ENCODE peak calls at places on chromosomes 13 and 19, in four cellular contexts. S is transverse colon, U is colonic mucosa, L is heart right ventricle. T is an unnamed sample. For H3K4me1, the result is how much of the 10 kb centered on the place peaks cover.

GRCh38 chr13:107864543-107865460 is 350.5 kb downstream of the LIG4 start:
- DNase-seq in S (no peak), U (no peak), L (no peak), T (no peak)

GRCh38 chr19:16062789-16063188 is 13.5 kb upstream of the TPM4 start:
- DNase-seq in S (peak), U (peak), L (peak), T (peak)

GRCh38 chr13:27450921-27451461 is 627 bp upstream of the MTIF3 start:
- DNase-seq in S (peak), U (peak), L (peak), T (peak)

GRCh38 chr19:40279120-40279551 is 6.0 kb downstream of the AKT2 start:
- DNase-seq in S (peak), U (peak), L (peak), T (peak)

GRCh38 chr13:44140146-44140545 is 233.5 kb upstream of the SERP2 start:
- DNase-seq in S (peak), U (peak), L (no peak), T (no peak)

GRCh38 chr19:10767726-10768125 is 49.8 kb downstream of the DNM2 start:
- DNase-seq in S (no peak), U (no peak), L (no peak), T (no peak)

GRCh38 chr19:52535831-52536800 is 8.6 kb downstream of the ZNF808 start:
- DNase-seq in S (peak), U (peak), L (peak), T (peak)

GRCh38 chr19:7905298-7905697 is 1.6 kb downstream of the MAP2K7 start:
- DNase-seq in S (peak), U (no peak), L (no peak), T (no peak)

GRCh38 chr19:53131085-53131484 is 1.6 kb downstream of the ZNF415 start:
- DNase-seq in S (no peak), U (no peak), L (no peak), T (no peak)

GRCh38 chr19:53910170-53910518 is 1.1 kb downstream of the CACNG7 start:
- DNase-seq in S (no peak), U (no peak), L (no peak), T (no peak)

GRCh38 chr13:94210826-94211225 is 268.7 kb downstream of the DCT start:
- DNase-seq in S (no peak), U (no peak), L (no peak), T (no peak)

GRCh38 chr13:81393686-81394085 is 1052.8 kb upstream of the SPRY2 start:
- DNase-seq in S (no peak), U (peak), L (no peak), T (no peak)

GRCh38 chr13:84431646-84432045 is 549.4 kb upstream of the SLITRK1 start:
- DNase-seq in S (no peak), U (no peak), L (no peak), T (no peak)

GRCh38 chr13:29886446-29886845 is 36.0 kb upstream of the UBL3 start:
- DNase-seq in S (no peak), U (no peak), L (no peak), T (no peak)

GRCh38 chr13:114131581-114132418 is 623 bp downstream of the RASA3 start:
- DNase-seq in S (no peak), U (no peak), L (no peak), T (peak)

GRCh38 chr13:114043421-114044053 is 69.7 kb upstream of the C13orf46 start:
- DNase-seq in S (peak), U (no peak), L (no peak), T (peak)

GRCh38 chr13:57629391-57629804 is 2.1 kb upstream of the PCDH17 start:
- DNase-seq in S (no peak), U (no peak), L (peak), T (no peak)

GRCh38 chr13:113854238-113855011 is 9.5 kb downstream of the GAS6 start:
- DNase-seq in S (no peak), U (peak), L (no peak), T (peak)

GRCh38 chr19:19655051-19655594 is 8.4 kb downstream of the ATP13A1 start:
- DNase-seq in S (no peak), U (no peak), L (no peak), T (no peak)

GRCh38 chr13:100887729-100888151 is 213.1 kb upstream of the TMTC4 start:
- DNase-seq in S (no peak), U (no peak), L (no peak), T (no peak)

GRCh38 chr13:79659161-79659560 is 178.2 kb downstream of the NDFIP2 start:
- DNase-seq in S (no peak), U (no peak), L (peak), T (no peak)

GRCh38 chr13:43979492-43979891 is 99.8 kb downstream of the LACC1 start:
- DNase-seq in S (no peak), U (no peak), L (no peak), T (no peak)

DNA sequence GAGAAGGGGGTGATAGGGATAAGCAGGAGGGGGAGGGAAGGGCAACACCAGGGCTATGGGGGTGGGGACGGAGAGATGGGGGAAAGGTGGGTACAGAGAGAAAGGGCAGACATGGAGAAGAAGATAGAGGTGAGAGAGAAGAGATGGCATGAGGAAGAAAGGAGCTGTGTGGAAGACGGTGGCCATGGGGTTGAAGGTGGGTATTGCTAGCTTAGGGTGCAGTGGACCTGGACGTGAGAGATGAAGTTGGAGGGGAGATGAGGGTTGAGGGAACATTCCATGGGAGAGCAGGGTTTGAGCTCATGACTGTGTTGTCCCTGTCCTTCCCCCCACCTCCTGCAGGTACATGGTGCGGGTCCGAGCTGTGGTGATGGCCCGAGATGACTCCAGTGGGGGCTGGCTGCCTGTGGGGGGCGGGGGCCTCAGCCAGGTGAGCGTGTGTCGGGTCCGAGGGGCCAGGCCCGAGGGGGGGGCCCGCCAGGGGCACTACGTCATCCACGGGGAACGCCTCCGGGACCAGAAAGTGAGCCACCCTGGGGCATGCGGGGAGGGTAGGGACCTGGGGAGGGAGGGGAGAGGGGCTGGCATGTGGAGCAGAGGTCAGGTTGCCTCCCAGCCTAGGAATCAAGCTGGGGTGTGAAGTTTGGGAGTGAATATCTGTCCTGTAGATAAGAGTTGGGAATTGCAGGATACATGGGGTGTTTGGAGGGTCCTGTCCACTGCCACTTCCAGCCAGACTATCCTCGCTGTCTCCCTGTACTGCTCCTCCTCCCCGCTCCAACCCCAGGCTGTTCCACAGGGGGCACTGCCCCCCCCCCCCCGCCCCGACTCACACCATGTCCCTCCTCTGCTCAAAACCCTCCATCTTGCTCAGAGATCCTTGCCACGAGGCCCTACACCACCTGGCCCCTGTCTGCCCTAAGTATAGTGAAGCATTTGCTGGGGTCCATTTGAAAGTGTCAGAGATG is 1.7 kb downstream of the SPRED3 start:
- DNase-seq in S (no peak), U (no peak), L (no peak), T (no peak)
- H3K4me3 ChIP-seq in S (no peak), U (no peak), L (no peak), T (no peak)

GRCh38 chr19:47152205-47152604 is 21.6 kb downstream of the SAE1 start:
- DNase-seq in S (no peak), U (no peak), L (no peak), T (no peak)
- H3K4me1 ChIP-seq in S (half or more), U (under half), L (under half), T (under half)

GRCh38 chr13:73544175-73544574 is 485.4 kb downstream of the KLF5 start:
- DNase-seq in S (no peak), U (no peak), L (no peak), T (no peak)
- TF ChIP-seq CTCF in S (no peak), U (no peak), L (no peak), T (no peak)

DNA sequence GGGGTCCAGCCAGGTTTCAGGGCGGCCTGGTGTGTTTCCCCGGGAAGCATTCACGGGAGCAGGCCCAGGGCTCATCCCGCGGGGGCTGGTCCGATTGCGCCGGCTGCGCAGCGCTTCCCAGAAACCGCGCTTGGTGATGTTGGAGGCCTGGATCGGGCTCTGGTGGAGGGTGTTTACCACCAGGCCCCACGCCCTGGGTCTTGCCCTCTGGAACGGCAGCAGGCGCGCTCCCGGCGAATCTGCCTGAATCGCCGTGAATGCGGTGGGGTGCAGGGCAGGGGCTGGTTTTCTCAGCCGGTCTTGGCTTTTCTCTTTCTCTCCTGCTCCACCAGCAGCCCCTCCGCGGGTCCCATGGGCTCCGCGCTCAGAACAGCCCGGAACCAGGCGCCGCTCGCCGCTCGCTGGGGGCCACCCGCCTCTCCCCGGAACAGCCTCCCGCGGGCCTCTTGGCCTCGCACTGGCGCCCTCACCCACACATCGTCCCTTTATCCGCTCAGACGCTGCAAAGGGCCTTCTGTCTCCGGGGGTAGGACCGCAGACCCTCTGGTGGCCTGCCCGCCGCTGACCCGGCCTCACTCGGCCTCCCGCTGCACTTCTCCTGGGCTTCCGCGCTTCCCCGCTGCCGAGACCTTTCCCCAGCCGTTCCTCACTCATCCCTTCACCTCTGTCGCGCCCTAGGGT is 69.4 kb upstream of the GJB6 start:
- DNase-seq in S (no peak), U (no peak), L (peak), T (no peak)
- H3K4me3 ChIP-seq in S (no peak), U (no peak), L (peak), T (no peak)

GRCh38 chr19:1409204-1410005 is 2.0 kb downstream of the DAZAP1 start:
- DNase-seq in S (no peak), U (no peak), L (no peak), T (no peak)

GRCh38 chr19:1408300-1409203 is 1.2 kb downstream of the DAZAP1 start:
- DNase-seq in S (peak), U (peak), L (peak), T (peak)

GRCh38 chr19:1411255-1412191 is 4.1 kb downstream of the DAZAP1 start:
- DNase-seq in S (peak), U (no peak), L (peak), T (no peak)

GRCh38 chr19:1410789-1411188 is 3.4 kb downstream of the DAZAP1 start:
- DNase-seq in S (no peak), U (no peak), L (no peak), T (no peak)

DNA sequence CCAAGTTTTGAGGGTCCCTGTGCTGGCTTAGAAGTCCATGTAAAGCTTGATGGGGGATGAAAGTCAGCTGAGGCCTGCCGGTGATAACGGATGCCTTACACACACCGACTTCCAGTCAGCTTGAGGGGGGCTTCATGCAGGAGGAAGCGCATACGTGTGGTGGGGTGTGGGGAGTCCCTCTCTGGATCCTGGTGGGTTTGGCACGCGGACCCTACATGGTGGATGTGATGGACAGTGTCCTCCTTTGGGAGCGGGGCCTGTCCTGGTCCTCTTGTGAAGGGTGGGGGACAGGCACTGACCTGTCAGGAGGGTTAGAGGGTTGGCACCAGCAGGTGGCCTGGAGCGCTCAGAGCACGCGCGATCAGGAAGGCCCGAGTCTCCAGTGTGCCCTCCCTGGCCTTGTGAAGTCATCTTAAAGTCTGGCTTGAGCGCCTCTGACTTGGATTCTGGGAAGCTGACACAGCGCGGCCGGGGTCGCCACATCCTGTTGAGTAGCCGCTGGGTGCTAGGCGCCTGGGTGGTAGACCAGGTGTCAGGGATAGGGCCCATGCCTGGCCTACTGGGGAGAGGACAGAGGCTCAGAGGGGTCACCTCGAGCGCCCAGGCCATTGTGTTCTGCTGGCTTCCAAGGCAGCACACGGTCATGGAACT is 2.9 kb downstream of the DAZAP1 start:
- DNase-seq in S (no peak), U (no peak), L (no peak), T (no peak)
- H3K4me1 ChIP-seq in S (half or more), U (under half), L (under half), T (half or more)

GRCh38 chr13:111459803-111460547 is 139.5 kb downstream of the TEX29 start:
- DNase-seq in S (no peak), U (no peak), L (no peak), T (no peak)

GRCh38 chr13:111462221-111462764 is 141.9 kb downstream of the TEX29 start:
- DNase-seq in S (no peak), U (no peak), L (no peak), T (no peak)

GRCh38 chr13:111458739-111459138 is 138.3 kb downstream of the TEX29 start:
- DNase-seq in S (no peak), U (no peak), L (no peak), T (no peak)

GRCh38 chr13:111461445-111462149 is 141.2 kb downstream of the TEX29 start:
- DNase-seq in S (no peak), U (no peak), L (no peak), T (no peak)

DNA sequence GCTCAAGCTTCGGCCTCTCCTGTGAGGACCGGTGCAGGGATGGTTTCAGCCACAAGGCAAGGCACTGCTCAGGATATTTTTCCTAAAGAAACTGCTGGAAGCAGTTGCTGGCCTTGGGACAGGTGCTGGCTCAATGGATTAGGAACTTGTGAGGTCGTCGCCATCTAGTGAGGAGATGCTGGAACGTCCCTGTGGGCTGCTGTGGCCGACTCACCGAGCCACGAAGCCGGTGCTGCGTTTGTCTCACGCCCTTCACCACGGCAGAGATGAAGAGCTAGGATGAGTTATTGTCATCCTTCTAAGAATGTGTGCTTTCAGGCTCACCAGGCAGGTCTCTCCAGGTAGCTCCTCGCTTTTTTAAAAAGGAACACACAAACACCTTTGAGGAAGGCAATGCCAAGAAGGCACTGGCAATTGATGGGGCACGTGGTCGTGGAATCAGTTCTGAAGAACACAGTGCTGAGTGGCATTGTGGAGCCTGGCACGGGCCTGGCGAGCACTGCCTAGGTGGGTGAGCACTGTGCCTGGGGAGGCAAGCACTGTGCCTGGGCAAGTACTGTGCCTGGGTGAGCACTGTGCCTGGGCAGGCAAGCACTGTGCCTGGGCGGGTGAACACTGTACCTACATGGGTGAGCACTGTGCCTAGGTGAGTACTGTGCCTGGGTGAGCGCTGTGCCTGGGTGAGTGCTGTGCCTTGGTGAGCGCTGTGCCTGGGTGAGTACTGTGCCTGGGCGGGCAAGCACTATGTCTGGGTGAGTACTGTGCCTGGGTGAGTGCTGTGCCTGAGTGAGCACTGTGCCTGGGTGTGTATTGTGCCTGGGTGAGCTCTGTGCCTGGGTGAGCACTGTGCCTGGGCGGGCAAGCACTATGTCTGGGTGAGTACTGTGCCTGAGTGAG is 140.4 kb downstream of the TEX29 start:
- DNase-seq in S (peak), U (no peak), L (no peak), T (no peak)
- TF ChIP-seq CTCF in S (no peak), U (no peak), L (peak), T (peak)

GRCh38 chr13:49112782-49113525 is 107.2 kb upstream of the MLNR start:
- DNase-seq in S (no peak), U (no peak), L (no peak), T (no peak)
- H3K4me3 ChIP-seq in S (no peak), U (no peak), L (peak), T (no peak)

DNA sequence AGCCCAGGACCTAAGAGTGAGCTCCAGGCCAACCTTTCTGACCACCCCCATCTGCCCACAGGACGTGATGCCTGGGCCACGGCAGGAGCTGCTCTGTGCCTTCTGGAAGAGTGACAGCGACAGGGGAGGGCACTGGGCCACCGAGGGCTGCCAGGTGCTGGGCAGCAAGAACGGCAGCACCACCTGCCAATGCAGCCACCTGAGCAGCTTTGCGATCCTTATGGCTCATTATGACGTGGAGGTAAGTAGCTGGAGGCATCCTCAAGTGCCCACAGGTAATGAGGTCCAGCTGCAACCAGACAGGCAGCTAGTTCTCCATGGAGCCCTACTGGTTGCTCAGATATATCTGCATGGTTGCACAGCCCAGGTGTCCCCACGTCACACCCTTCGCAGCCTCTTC is 14.8 kb downstream of the DDX39A start:
- DNase-seq in S (no peak), U (no peak), L (no peak), T (no peak)
- H3K4me1 ChIP-seq in S (under half), U (under half), L (under half), T (under half)

T was measured in lower lobe of right lung.